ENCODE peak calls at places on chromosome 12, in ten cellular contexts. One of them, this sample, is unnamed.

GRCh38 chr12:93173178-93173957 is 204.4 kb upstream of the NUDT4 start:
- DNase-seq in neuronal stem cell: no peak
- DNase-seq in keratinocyte: no peak
- DNase-seq in right cardiac atrium: no peak
- DNase-seq in neural progenitor cell: no peak
- DNase-seq in heart left ventricle: no peak
- DNase-seq in psoas muscle: no peak
- DNase-seq in tibial artery: no peak
- DNase-seq in adipocyte: no peak
- DNase-seq in thoracic aorta: no peak
- DNase-seq in this sample: no peak

GRCh38 chr12:59548930-59549329 is 46.9 kb upstream of the SLC16A7 start:
- DNase-seq in neuronal stem cell: no peak
- DNase-seq in keratinocyte: no peak
- DNase-seq in right cardiac atrium: no peak
- DNase-seq in neural progenitor cell: peak
- DNase-seq in heart left ventricle: no peak
- DNase-seq in psoas muscle: no peak
- DNase-seq in tibial artery: no peak
- DNase-seq in adipocyte: no peak
- DNase-seq in thoracic aorta: no peak
- DNase-seq in this sample: no peak

GRCh38 chr12:78101946-78102635 is 271.4 kb downstream of the NAV3 start:
- DNase-seq in neuronal stem cell: no peak
- DNase-seq in keratinocyte: no peak
- DNase-seq in right cardiac atrium: no peak
- DNase-seq in neural progenitor cell: no peak
- DNase-seq in heart left ventricle: no peak
- DNase-seq in psoas muscle: no peak
- DNase-seq in tibial artery: no peak
- DNase-seq in adipocyte: no peak
- DNase-seq in thoracic aorta: no peak
- DNase-seq in this sample: no peak

GRCh38 chr12:94640134-94640928 is 10.0 kb downstream of the TMCC3 start:
- DNase-seq in neuronal stem cell: no peak
- DNase-seq in keratinocyte: no peak
- DNase-seq in right cardiac atrium: no peak
- DNase-seq in neural progenitor cell: no peak
- DNase-seq in heart left ventricle: no peak
- DNase-seq in psoas muscle: no peak
- DNase-seq in tibial artery: no peak
- DNase-seq in adipocyte: no peak
- DNase-seq in thoracic aorta: no peak
- DNase-seq in this sample: no peak

GRCh38 chr12:112937741-112938719 is at the start of gene OAS3:
- DNase-seq in neuronal stem cell: no peak
- DNase-seq in keratinocyte: peak
- DNase-seq in right cardiac atrium: peak
- DNase-seq in neural progenitor cell: peak
- DNase-seq in heart left ventricle: peak
- DNase-seq in psoas muscle: peak
- DNase-seq in tibial artery: peak
- DNase-seq in adipocyte: peak
- DNase-seq in thoracic aorta: peak
- DNase-seq in this sample: peak

GRCh38 chr12:80419660-80420059 is 24.4 kb upstream of the PTPRQ start:
- DNase-seq in neuronal stem cell: no peak
- DNase-seq in keratinocyte: no peak
- DNase-seq in right cardiac atrium: no peak
- DNase-seq in neural progenitor cell: no peak
- DNase-seq in heart left ventricle: no peak
- DNase-seq in psoas muscle: no peak
- DNase-seq in tibial artery: no peak
- DNase-seq in adipocyte: peak
- DNase-seq in thoracic aorta: no peak
- DNase-seq in this sample: peak

GRCh38 chr12:52058631-52059324 is 7.5 kb downstream of the NR4A1 start:
- DNase-seq in neuronal stem cell: no peak
- DNase-seq in keratinocyte: no peak
- DNase-seq in right cardiac atrium: peak
- DNase-seq in neural progenitor cell: no peak
- DNase-seq in heart left ventricle: peak
- DNase-seq in psoas muscle: no peak
- DNase-seq in tibial artery: no peak
- DNase-seq in adipocyte: no peak
- DNase-seq in thoracic aorta: no peak
- DNase-seq in this sample: no peak

GRCh38 chr12:12870454-12870853 is 20.9 kb upstream of the GPRC5A start:
- DNase-seq in neuronal stem cell: no peak
- DNase-seq in keratinocyte: peak
- DNase-seq in right cardiac atrium: no peak
- DNase-seq in neural progenitor cell: no peak
- DNase-seq in heart left ventricle: no peak
- DNase-seq in psoas muscle: no peak
- DNase-seq in tibial artery: no peak
- DNase-seq in adipocyte: peak
- DNase-seq in thoracic aorta: no peak
- DNase-seq in this sample: peak

GRCh38 chr12:51405801-51406207 is 14.6 kb upstream of the GALNT6 start:
- DNase-seq in neuronal stem cell: no peak
- DNase-seq in keratinocyte: no peak
- DNase-seq in right cardiac atrium: no peak
- DNase-seq in neural progenitor cell: no peak
- DNase-seq in heart left ventricle: no peak
- DNase-seq in psoas muscle: no peak
- DNase-seq in tibial artery: no peak
- DNase-seq in adipocyte: no peak
- DNase-seq in thoracic aorta: no peak
- DNase-seq in this sample: no peak

GRCh38 chr12:6334940-6335450 is 6.9 kb downstream of the TNFRSF1A start:
- DNase-seq in neuronal stem cell: no peak
- DNase-seq in keratinocyte: no peak
- DNase-seq in right cardiac atrium: peak
- DNase-seq in neural progenitor cell: no peak
- DNase-seq in heart left ventricle: no peak
- DNase-seq in psoas muscle: no peak
- DNase-seq in tibial artery: no peak
- DNase-seq in adipocyte: no peak
- DNase-seq in thoracic aorta: no peak
- DNase-seq in this sample: no peak

GRCh38 chr12:98453070-98453469 is 62.3 kb upstream of the TMPO start:
- DNase-seq in neuronal stem cell: no peak
- DNase-seq in keratinocyte: no peak
- DNase-seq in right cardiac atrium: no peak
- DNase-seq in neural progenitor cell: no peak
- DNase-seq in heart left ventricle: no peak
- DNase-seq in psoas muscle: no peak
- DNase-seq in tibial artery: no peak
- DNase-seq in adipocyte: no peak
- DNase-seq in thoracic aorta: no peak
- DNase-seq in this sample: no peak

GRCh38 chr12:52147367-52147972 is 44.3 kb downstream of the KRT80 start:
- DNase-seq in neuronal stem cell: no peak
- DNase-seq in keratinocyte: no peak
- DNase-seq in right cardiac atrium: peak
- DNase-seq in neural progenitor cell: no peak
- DNase-seq in heart left ventricle: peak
- DNase-seq in psoas muscle: peak
- DNase-seq in tibial artery: peak
- DNase-seq in adipocyte: peak
- DNase-seq in thoracic aorta: peak
- DNase-seq in this sample: peak

GRCh38 chr12:18439541-18439940 is 178.2 kb downstream of the PIK3C2G start:
- DNase-seq in neuronal stem cell: no peak
- DNase-seq in keratinocyte: no peak
- DNase-seq in right cardiac atrium: no peak
- DNase-seq in neural progenitor cell: no peak
- DNase-seq in heart left ventricle: no peak
- DNase-seq in psoas muscle: no peak
- DNase-seq in tibial artery: no peak
- DNase-seq in adipocyte: peak
- DNase-seq in thoracic aorta: no peak
- DNase-seq in this sample: no peak

GRCh38 chr12:110619534-110619953 is 5.6 kb downstream of the TCTN1 start:
- DNase-seq in neuronal stem cell: no peak
- DNase-seq in keratinocyte: no peak
- DNase-seq in right cardiac atrium: no peak
- DNase-seq in neural progenitor cell: no peak
- DNase-seq in heart left ventricle: no peak
- DNase-seq in psoas muscle: no peak
- DNase-seq in tibial artery: no peak
- DNase-seq in adipocyte: no peak
- DNase-seq in thoracic aorta: no peak
- DNase-seq in this sample: no peak

GRCh38 chr12:104596128-104596799 is 139.5 kb downstream of the CHST11 start:
- DNase-seq in neuronal stem cell: no peak
- DNase-seq in keratinocyte: no peak
- DNase-seq in right cardiac atrium: peak
- DNase-seq in neural progenitor cell: no peak
- DNase-seq in heart left ventricle: no peak
- DNase-seq in psoas muscle: no peak
- DNase-seq in tibial artery: peak
- DNase-seq in adipocyte: peak
- DNase-seq in thoracic aorta: peak
- DNase-seq in this sample: peak

GRCh38 chr12:85836716-85837100 is 499 bp upstream of the RASSF9 start:
- DNase-seq in neuronal stem cell: no peak
- DNase-seq in keratinocyte: no peak
- DNase-seq in right cardiac atrium: no peak
- DNase-seq in neural progenitor cell: no peak
- DNase-seq in heart left ventricle: no peak
- DNase-seq in psoas muscle: no peak
- DNase-seq in tibial artery: no peak
- DNase-seq in adipocyte: no peak
- DNase-seq in thoracic aorta: no peak
- DNase-seq in this sample: no peak

GRCh38 chr12:85835810-85836715 is at the start of gene RASSF9:
- DNase-seq in neuronal stem cell: no peak
- DNase-seq in keratinocyte: no peak
- DNase-seq in right cardiac atrium: peak
- DNase-seq in neural progenitor cell: peak
- DNase-seq in heart left ventricle: peak
- DNase-seq in psoas muscle: peak
- DNase-seq in tibial artery: peak
- DNase-seq in adipocyte: peak
- DNase-seq in thoracic aorta: no peak
- DNase-seq in this sample: no peak

GRCh38 chr12:85835417-85835809 is 796 bp downstream of the RASSF9 start:
- DNase-seq in neuronal stem cell: no peak
- DNase-seq in keratinocyte: no peak
- DNase-seq in right cardiac atrium: no peak
- DNase-seq in neural progenitor cell: peak
- DNase-seq in heart left ventricle: no peak
- DNase-seq in psoas muscle: no peak
- DNase-seq in tibial artery: no peak
- DNase-seq in adipocyte: peak
- DNase-seq in thoracic aorta: no peak
- DNase-seq in this sample: no peak

GRCh38 chr12:85833558-85833957 is 2.7 kb downstream of the RASSF9 start:
- DNase-seq in neuronal stem cell: no peak
- DNase-seq in keratinocyte: no peak
- DNase-seq in right cardiac atrium: no peak
- DNase-seq in neural progenitor cell: no peak
- DNase-seq in heart left ventricle: no peak
- DNase-seq in psoas muscle: no peak
- DNase-seq in tibial artery: no peak
- DNase-seq in adipocyte: no peak
- DNase-seq in thoracic aorta: no peak
- DNase-seq in this sample: no peak

GRCh38 chr12:85834378-85834777 is 1.8 kb downstream of the RASSF9 start:
- DNase-seq in neuronal stem cell: no peak
- DNase-seq in keratinocyte: no peak
- DNase-seq in right cardiac atrium: no peak
- DNase-seq in neural progenitor cell: no peak
- DNase-seq in heart left ventricle: no peak
- DNase-seq in psoas muscle: no peak
- DNase-seq in tibial artery: no peak
- DNase-seq in adipocyte: peak
- DNase-seq in thoracic aorta: no peak
- DNase-seq in this sample: no peak
- H3K4me3 ChIP-seq in neuronal stem cell: no peak
- H3K4me3 ChIP-seq in keratinocyte: peak
- H3K4me3 ChIP-seq in right cardiac atrium: peak
- H3K4me3 ChIP-seq in neural progenitor cell: no peak
- H3K4me3 ChIP-seq in heart left ventricle: peak
- H3K4me3 ChIP-seq in psoas muscle: peak
- H3K4me3 ChIP-seq in tibial artery: peak
- H3K4me3 ChIP-seq in adipocyte: peak
- H3K4me3 ChIP-seq in thoracic aorta: peak
- H3K4me3 ChIP-seq in this sample: no peak

DNA sequence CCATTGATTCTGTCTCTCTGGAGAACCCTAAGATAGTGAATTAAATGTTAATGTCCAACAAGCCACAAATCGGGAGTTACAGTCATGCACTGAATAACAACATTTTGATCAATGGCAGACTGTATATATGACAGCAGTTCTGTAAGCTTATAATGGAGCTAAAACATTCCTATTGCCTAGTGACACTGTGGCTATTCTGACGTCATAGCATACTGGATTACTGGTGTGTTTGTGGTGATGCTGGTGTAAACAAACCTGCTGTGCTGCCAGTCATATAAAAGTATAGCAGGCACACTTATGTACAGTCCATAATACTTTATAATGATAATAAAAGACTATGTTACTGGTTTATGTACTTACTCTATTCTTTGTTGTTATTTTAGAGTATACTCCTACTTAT is 56.7 kb upstream of the BICD1 start:
- DNase-seq in neuronal stem cell: no peak
- DNase-seq in keratinocyte: no peak
- DNase-seq in right cardiac atrium: no peak
- DNase-seq in neural progenitor cell: no peak
- DNase-seq in heart left ventricle: no peak
- DNase-seq in psoas muscle: no peak
- DNase-seq in tibial artery: no peak
- DNase-seq in adipocyte: no peak
- DNase-seq in thoracic aorta: no peak
- DNase-seq in this sample: no peak
- H3K4me3 ChIP-seq in neuronal stem cell: no peak
- H3K4me3 ChIP-seq in keratinocyte: no peak
- H3K4me3 ChIP-seq in right cardiac atrium: no peak
- H3K4me3 ChIP-seq in neural progenitor cell: no peak
- H3K4me3 ChIP-seq in heart left ventricle: no peak
- H3K4me3 ChIP-seq in psoas muscle: no peak
- H3K4me3 ChIP-seq in tibial artery: no peak
- H3K4me3 ChIP-seq in adipocyte: no peak
- H3K4me3 ChIP-seq in thoracic aorta: no peak
- H3K4me3 ChIP-seq in this sample: no peak

GRCh38 chr12:25366159-25366558 is 115.4 kb upstream of the KRAS start:
- DNase-seq in neuronal stem cell: no peak
- DNase-seq in keratinocyte: no peak
- DNase-seq in right cardiac atrium: no peak
- DNase-seq in neural progenitor cell: no peak
- DNase-seq in heart left ventricle: no peak
- DNase-seq in psoas muscle: no peak
- DNase-seq in tibial artery: no peak
- DNase-seq in adipocyte: no peak
- DNase-seq in thoracic aorta: no peak
- DNase-seq in this sample: no peak
- H3K4me3 ChIP-seq in neuronal stem cell: no peak
- H3K4me3 ChIP-seq in keratinocyte: no peak
- H3K4me3 ChIP-seq in right cardiac atrium: no peak
- H3K4me3 ChIP-seq in neural progenitor cell: no peak
- H3K4me3 ChIP-seq in heart left ventricle: no peak
- H3K4me3 ChIP-seq in psoas muscle: no peak
- H3K4me3 ChIP-seq in tibial artery: no peak
- H3K4me3 ChIP-seq in adipocyte: no peak
- H3K4me3 ChIP-seq in thoracic aorta: no peak
- H3K4me3 ChIP-seq in this sample: no peak

GRCh38 chr12:57610553-57611115 is 601 bp upstream of the ARHGEF25 start:
- DNase-seq in neuronal stem cell: no peak
- DNase-seq in keratinocyte: no peak
- DNase-seq in right cardiac atrium: peak
- DNase-seq in neural progenitor cell: peak
- DNase-seq in heart left ventricle: peak
- DNase-seq in psoas muscle: peak
- DNase-seq in tibial artery: peak
- DNase-seq in adipocyte: no peak
- DNase-seq in thoracic aorta: no peak
- DNase-seq in this sample: no peak
- H3K4me3 ChIP-seq in neuronal stem cell: peak
- H3K4me3 ChIP-seq in keratinocyte: no peak
- H3K4me3 ChIP-seq in right cardiac atrium: peak
- H3K4me3 ChIP-seq in neural progenitor cell: peak
- H3K4me3 ChIP-seq in heart left ventricle: peak
- H3K4me3 ChIP-seq in psoas muscle: peak
- H3K4me3 ChIP-seq in tibial artery: peak
- H3K4me3 ChIP-seq in adipocyte: peak
- H3K4me3 ChIP-seq in thoracic aorta: peak
- H3K4me3 ChIP-seq in this sample: peak

This sample was measured in AG04449.